ENCODE peak calls at places on chromosomes 2 and 18, in five cellular contexts. L, D, S, Y and M are unnamed samples.
A peak's percentile ranks its signal among the peaks of the same experiment; 100 is the strongest.

GRCh38 chr2:241822264-241822623 is 13.3 kb downstream of the NEU4 start:
- DNase-seq in Y (no peak), S (no peak), D (no peak), L (no peak), M (no peak)

GRCh38 chr18:316391-316790 is 48.5 kb upstream of the THOC1 start:
- DNase-seq in Y (no peak), L (no peak), D (peak; percentile 54), S (no peak), M (no peak)

GRCh38 chr2:208369091-208369490 is 37.5 kb upstream of the PTH2R start:
- DNase-seq in D (peak; percentile 49), Y (no peak), S (no peak), L (no peak), M (peak; percentile 62)

GRCh38 chr2:216694201-216694825 is 1.0 kb downstream of the IGFBP5 start:
- DNase-seq in Y (peak; percentile 18), S (peak; percentile 66), D (peak; percentile 24), L (peak; percentile 49), M (no peak)

GRCh38 chr18:40566510-40566844 is 1388.6 kb upstream of the PIK3C3 start:
- DNase-seq in Y (no peak), D (no peak), S (no peak), L (no peak), M (no peak)

GRCh38 chr2:41775381-41776025 is 272.3 kb upstream of the PKDCC start:
- DNase-seq in S (no peak), Y (no peak), L (no peak), D (no peak), M (no peak)

GRCh38 chr2:221096651-221097567 is 475.2 kb downstream of the EPHA4 start:
- DNase-seq in D (no peak), S (no peak), Y (no peak), L (no peak), M (peak; percentile 51)

GRCh38 chr2:123095219-123095618 is 929.9 kb upstream of the CNTNAP5 start:
- DNase-seq in D (no peak), L (no peak), Y (no peak), S (no peak), M (no peak)

GRCh38 chr2:60484080-60484737 is 69.2 kb downstream of the BCL11A start:
- DNase-seq in Y (peak; percentile 23), D (peak; percentile 33), S (no peak), L (no peak), M (no peak)

GRCh38 chr2:59997371-59997770 is 556.1 kb downstream of the BCL11A start:
- DNase-seq in L (no peak), S (no peak), Y (no peak), D (no peak), M (no peak)

GRCh38 chr2:100588071-100588786 is 25.4 kb downstream of the PDCL3 start:
- DNase-seq in Y (peak; percentile 39), D (peak; percentile 27), S (no peak), L (no peak), M (peak; percentile 83)

GRCh38 chr2:227325056-227325823 is at the start of gene MFF:
- DNase-seq in S (peak; percentile 93), D (peak; percentile 93), L (peak; percentile 93), Y (peak; percentile 89), M (peak; percentile 93)
- TF ChIP-seq CTCF in S (peak; percentile 18), D (peak; percentile 22), L (no peak), Y (peak; percentile 49), M (peak; percentile 34)

DNA sequence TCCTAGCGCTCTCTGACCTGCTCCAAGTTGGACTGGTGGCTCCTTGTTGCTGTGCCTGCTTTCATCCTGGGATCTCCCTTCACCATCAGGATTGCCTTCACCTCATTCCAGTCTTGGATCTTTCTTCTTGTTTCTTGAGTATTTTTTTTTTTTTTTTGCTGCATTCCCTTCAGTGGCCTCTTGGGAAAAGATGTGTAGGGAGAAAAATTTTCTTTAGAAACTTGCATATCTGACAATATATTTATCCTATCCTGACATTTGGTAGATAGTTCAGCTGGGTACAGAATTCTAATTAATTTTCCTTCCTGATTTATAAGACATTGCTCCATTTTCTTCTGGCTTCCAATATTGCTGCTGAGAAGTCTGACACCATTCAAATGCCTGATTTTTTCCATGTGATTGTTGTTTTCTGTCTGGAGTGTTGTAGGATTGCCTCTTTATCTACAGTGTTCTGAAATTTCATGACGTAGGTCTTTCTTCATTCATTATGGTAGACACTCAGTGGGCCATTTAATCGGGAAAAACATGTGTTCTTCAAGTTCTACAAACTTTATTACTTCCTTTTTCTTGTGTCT is 23.0 kb upstream of the IL1A start:
- DNase-seq in S (no peak), Y (no peak), D (no peak), L (no peak), M (no peak)
- TF ChIP-seq CTCF in S (no peak), Y (peak; percentile 65), D (peak; percentile 28), L (no peak), M (no peak)

GRCh38 chr2:104932243-104932642 is 78.3 kb downstream of the POU3F3 start:
- DNase-seq in S (no peak), Y (no peak), L (no peak), D (no peak), M (no peak)
- TF ChIP-seq CTCF in S (no peak), Y (no peak), L (no peak), D (no peak), M (no peak)

DNA sequence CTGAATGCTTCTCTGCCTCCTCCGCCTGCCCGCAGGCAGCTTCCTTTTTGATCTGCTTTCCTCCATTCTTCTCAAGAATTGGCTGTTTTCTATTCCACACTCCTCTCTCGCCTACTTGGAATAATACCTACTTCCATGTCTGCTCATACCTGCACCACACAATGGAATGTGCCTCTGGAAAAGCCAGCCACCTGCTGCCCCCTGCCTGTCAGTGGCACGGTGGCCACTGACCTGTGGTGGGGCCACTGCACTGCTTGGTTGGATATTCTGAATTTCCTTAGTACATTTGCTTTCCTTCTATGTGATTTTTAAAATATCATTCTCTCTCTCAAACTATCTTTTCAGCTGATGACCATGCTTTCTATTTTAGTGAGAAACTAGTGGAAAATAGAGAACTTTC is 406.9 kb downstream of the DCDC2C start:
- DNase-seq in Y (no peak), S (no peak), D (no peak), L (no peak), M (no peak)
- TF ChIP-seq CTCF in Y (no peak), S (no peak), D (no peak), L (no peak), M (no peak)

DNA sequence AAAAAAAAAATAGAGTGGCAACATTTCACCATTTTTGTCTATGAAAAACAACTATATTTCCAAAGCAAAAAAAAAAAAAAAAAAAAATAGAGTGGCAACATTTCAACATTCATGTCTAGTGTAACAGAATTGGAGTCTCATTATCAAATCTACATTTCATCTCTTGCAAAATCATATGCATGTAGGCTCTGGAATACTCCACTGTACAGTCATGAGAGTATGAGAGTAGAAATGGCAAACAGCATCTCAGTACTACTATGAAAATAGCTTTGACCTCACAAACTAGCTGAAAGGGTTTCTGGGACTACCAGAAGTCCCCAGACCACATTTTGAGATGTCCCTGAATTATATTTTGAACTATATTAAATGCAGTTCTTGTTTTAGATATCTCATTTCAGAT is 82.8 kb downstream of the SMAD2 start:
- DNase-seq in D (no peak), S (no peak), Y (no peak), L (no peak), M (no peak)
- TF ChIP-seq CTCF in D (no peak), S (no peak), Y (no peak), L (no peak), M (no peak)

DNA sequence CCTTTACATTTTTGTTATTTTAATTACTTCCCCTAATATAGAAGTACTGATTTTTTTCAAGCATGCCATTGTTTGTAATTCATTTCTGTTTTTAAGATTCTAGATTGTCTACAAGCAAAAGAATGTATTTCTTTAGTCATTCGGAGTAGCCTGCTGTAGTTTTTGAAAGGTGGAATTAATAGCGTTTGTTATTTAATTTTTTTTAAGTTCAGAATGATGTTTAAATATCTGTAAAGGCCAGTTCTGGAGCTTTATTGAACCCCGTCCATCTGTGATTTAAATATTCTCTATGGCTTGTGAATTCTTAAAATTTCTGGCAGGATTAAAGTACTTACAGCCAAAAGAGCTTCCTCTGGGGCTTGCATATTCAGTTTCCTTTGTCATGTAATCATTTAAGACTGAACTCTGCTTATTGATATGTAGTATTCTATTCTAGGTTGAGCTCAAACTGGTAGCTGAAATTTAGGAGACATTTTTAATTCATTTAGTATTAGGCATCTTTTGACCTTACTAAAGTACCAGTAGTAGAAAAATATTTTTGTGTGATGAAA is 5.2 kb downstream of the TGIF1 start:
- DNase-seq in D (peak; percentile 47), Y (no peak), S (no peak), L (no peak), M (no peak)
- TF ChIP-seq CTCF in D (no peak), Y (peak; percentile 54), S (peak; percentile 3), L (no peak), M (no peak)

GRCh38 chr2:166179201-166179600 is 51.4 kb upstream of the SCN1A start:
- DNase-seq in L (no peak), D (peak; percentile 59), Y (no peak), S (no peak), M (no peak)

GRCh38 chr2:166184789-166185188 is 57.0 kb upstream of the SCN1A start:
- DNase-seq in L (no peak), Y (peak; percentile 47), S (no peak), D (no peak), M (peak; percentile 50)

GRCh38 chr2:166181813-166182154 is 54.0 kb upstream of the SCN1A start:
- DNase-seq in L (no peak), Y (no peak), D (no peak), S (no peak), M (no peak)

GRCh38 chr2:166180951-166181812 is 53.4 kb upstream of the SCN1A start:
- DNase-seq in Y (peak; percentile 49), L (no peak), D (peak; percentile 64), S (no peak), M (peak; percentile 67)
- TF ChIP-seq CTCF in Y (peak; percentile 79), L (no peak), D (peak; percentile 62), S (peak; percentile 60), M (peak; percentile 51)

DNA sequence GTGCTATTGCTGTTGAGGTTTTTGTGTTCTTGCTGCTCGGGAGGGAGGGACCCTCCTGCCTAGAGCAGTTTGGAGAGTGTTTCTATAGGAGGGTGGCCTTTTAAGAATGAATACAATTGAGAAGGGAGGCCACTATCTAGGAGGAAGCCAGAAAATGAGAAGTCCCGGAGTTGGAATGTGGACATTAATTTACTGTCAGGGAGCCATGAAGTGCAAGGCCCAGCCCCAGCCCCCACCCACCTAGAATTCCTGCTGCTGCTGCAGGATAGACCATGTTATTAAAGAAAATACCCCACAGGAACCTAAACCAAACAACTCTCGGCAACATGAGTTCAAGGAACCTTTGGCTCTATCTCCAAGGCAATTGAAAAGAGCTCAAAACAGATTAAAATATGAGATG is 46.0 kb downstream of the ZBTB7C start:
- DNase-seq in D (no peak), Y (no peak), S (no peak), L (no peak), M (no peak)
- TF ChIP-seq CTCF in D (no peak), Y (no peak), S (no peak), L (no peak), M (no peak)